ENCODE peak calls at places on chromosomes 2 and 18, in nine cellular contexts. One of them, this sample, is unnamed.

GRCh38 chr2:105398522-105399206 is at the start of gene FHL2:
- DNase-seq in cardiac fibroblast: peak
- DNase-seq in uterus: peak
- DNase-seq in A549: peak
- DNase-seq in PC-3: peak
- DNase-seq in endothelial cell of umbilical vein: peak
- DNase-seq in tibial artery: peak
- DNase-seq in epithelial cell of esophagus: peak
- DNase-seq in cardiac muscle cell: peak
- DNase-seq in this sample: peak

GRCh38 chr18:9673296-9674251 is 34.5 kb upstream of the RAB31 start:
- DNase-seq in cardiac muscle cell: peak
- DNase-seq in endothelial cell of umbilical vein: peak
- DNase-seq in epithelial cell of esophagus: peak
- DNase-seq in PC-3: peak
- DNase-seq in tibial artery: peak
- DNase-seq in uterus: no peak
- DNase-seq in cardiac fibroblast: peak
- DNase-seq in A549: peak
- DNase-seq in this sample: peak

GRCh38 chr2:120638450-120638849 is 97.2 kb upstream of the GLI2 start:
- DNase-seq in cardiac muscle cell: no peak
- DNase-seq in epithelial cell of esophagus: no peak
- DNase-seq in A549: no peak
- DNase-seq in tibial artery: no peak
- DNase-seq in uterus: no peak
- DNase-seq in endothelial cell of umbilical vein: no peak
- DNase-seq in cardiac fibroblast: no peak
- DNase-seq in PC-3: no peak
- DNase-seq in this sample: no peak

GRCh38 chr2:228339525-228339924 is 158.0 kb upstream of the SPHKAP start:
- DNase-seq in A549: no peak
- DNase-seq in uterus: no peak
- DNase-seq in endothelial cell of umbilical vein: no peak
- DNase-seq in cardiac fibroblast: no peak
- DNase-seq in tibial artery: no peak
- DNase-seq in cardiac muscle cell: no peak
- DNase-seq in PC-3: no peak
- DNase-seq in epithelial cell of esophagus: no peak
- DNase-seq in this sample: no peak

GRCh38 chr2:230067990-230068657 is 600 bp downstream of the SLC16A14 start:
- DNase-seq in PC-3: peak
- DNase-seq in uterus: peak
- DNase-seq in cardiac fibroblast: peak
- DNase-seq in epithelial cell of esophagus: peak
- DNase-seq in A549: peak
- DNase-seq in tibial artery: peak
- DNase-seq in cardiac muscle cell: peak
- DNase-seq in endothelial cell of umbilical vein: peak
- DNase-seq in this sample: no peak

GRCh38 chr2:128169933-128170709 is 79.1 kb downstream of the UGGT1 start:
- DNase-seq in tibial artery: no peak
- DNase-seq in cardiac fibroblast: no peak
- DNase-seq in epithelial cell of esophagus: no peak
- DNase-seq in PC-3: no peak
- DNase-seq in A549: no peak
- DNase-seq in uterus: no peak
- DNase-seq in cardiac muscle cell: no peak
- DNase-seq in endothelial cell of umbilical vein: no peak
- DNase-seq in this sample: no peak

GRCh38 chr2:12330916-12331315 is 385.8 kb upstream of the TRIB2 start:
- DNase-seq in uterus: no peak
- DNase-seq in cardiac muscle cell: no peak
- DNase-seq in endothelial cell of umbilical vein: no peak
- DNase-seq in PC-3: peak
- DNase-seq in tibial artery: no peak
- DNase-seq in cardiac fibroblast: peak
- DNase-seq in epithelial cell of esophagus: peak
- DNase-seq in A549: no peak
- DNase-seq in this sample: no peak

GRCh38 chr2:39484206-39484605 is 47.1 kb upstream of the MAP4K3 start:
- DNase-seq in epithelial cell of esophagus: no peak
- DNase-seq in PC-3: no peak
- DNase-seq in A549: no peak
- DNase-seq in cardiac fibroblast: no peak
- DNase-seq in endothelial cell of umbilical vein: peak
- DNase-seq in cardiac muscle cell: no peak
- DNase-seq in tibial artery: no peak
- DNase-seq in uterus: peak
- DNase-seq in this sample: no peak

GRCh38 chr2:66173635-66174034 is 261.3 kb upstream of the MEIS1 start:
- DNase-seq in PC-3: no peak
- DNase-seq in uterus: no peak
- DNase-seq in cardiac fibroblast: no peak
- DNase-seq in epithelial cell of esophagus: no peak
- DNase-seq in A549: no peak
- DNase-seq in tibial artery: no peak
- DNase-seq in endothelial cell of umbilical vein: no peak
- DNase-seq in cardiac muscle cell: no peak
- DNase-seq in this sample: no peak

GRCh38 chr2:121596221-121597080 is 52.8 kb downstream of the CLASP1 start:
- DNase-seq in epithelial cell of esophagus: peak
- DNase-seq in uterus: no peak
- DNase-seq in endothelial cell of umbilical vein: peak
- DNase-seq in cardiac fibroblast: peak
- DNase-seq in tibial artery: peak
- DNase-seq in PC-3: peak
- DNase-seq in cardiac muscle cell: peak
- DNase-seq in A549: peak
- DNase-seq in this sample: peak

GRCh38 chr18:34976084-34976483 is 65.1 kb upstream of the MAPRE2 start:
- DNase-seq in cardiac fibroblast: no peak
- DNase-seq in PC-3: no peak
- DNase-seq in uterus: no peak
- DNase-seq in cardiac muscle cell: no peak
- DNase-seq in epithelial cell of esophagus: no peak
- DNase-seq in A549: no peak
- DNase-seq in endothelial cell of umbilical vein: no peak
- DNase-seq in tibial artery: peak
- DNase-seq in this sample: no peak

GRCh38 chr2:104944495-104944894 is 90.6 kb downstream of the POU3F3 start:
- DNase-seq in tibial artery: no peak
- DNase-seq in epithelial cell of esophagus: peak
- DNase-seq in A549: peak
- DNase-seq in endothelial cell of umbilical vein: no peak
- DNase-seq in cardiac muscle cell: peak
- DNase-seq in uterus: no peak
- DNase-seq in cardiac fibroblast: peak
- DNase-seq in PC-3: peak
- DNase-seq in this sample: peak

GRCh38 chr2:43708891-43709290 is 32.7 kb upstream of the C1GALT1C1L start:
- DNase-seq in cardiac muscle cell: no peak
- DNase-seq in cardiac fibroblast: peak
- DNase-seq in tibial artery: no peak
- DNase-seq in endothelial cell of umbilical vein: no peak
- DNase-seq in PC-3: peak
- DNase-seq in A549: no peak
- DNase-seq in uterus: no peak
- DNase-seq in epithelial cell of esophagus: peak
- DNase-seq in this sample: no peak

GRCh38 chr2:132521321-132521720 is 104.7 kb downstream of the GPR39 start:
- DNase-seq in PC-3: no peak
- DNase-seq in A549: no peak
- DNase-seq in cardiac muscle cell: no peak
- DNase-seq in cardiac fibroblast: peak
- DNase-seq in uterus: no peak
- DNase-seq in tibial artery: no peak
- DNase-seq in endothelial cell of umbilical vein: no peak
- DNase-seq in epithelial cell of esophagus: no peak
- DNase-seq in this sample: no peak

GRCh38 chr18:25832008-25832604 is 258.3 kb downstream of the SS18 start:
- DNase-seq in endothelial cell of umbilical vein: peak
- DNase-seq in tibial artery: peak
- DNase-seq in cardiac fibroblast: peak
- DNase-seq in uterus: peak
- DNase-seq in A549: peak
- DNase-seq in epithelial cell of esophagus: peak
- DNase-seq in PC-3: peak
- DNase-seq in cardiac muscle cell: peak
- DNase-seq in this sample: no peak

GRCh38 chr2:208466920-208467298 is 60.3 kb downstream of the PTH2R start:
- DNase-seq in cardiac fibroblast: peak
- DNase-seq in uterus: no peak
- DNase-seq in cardiac muscle cell: no peak
- DNase-seq in tibial artery: no peak
- DNase-seq in epithelial cell of esophagus: no peak
- DNase-seq in PC-3: no peak
- DNase-seq in A549: no peak
- DNase-seq in endothelial cell of umbilical vein: no peak
- DNase-seq in this sample: no peak

GRCh38 chr2:105287692-105288091 is 41.8 kb downstream of the TGFBRAP1 start:
- DNase-seq in cardiac fibroblast: peak
- DNase-seq in tibial artery: no peak
- DNase-seq in endothelial cell of umbilical vein: peak
- DNase-seq in PC-3: peak
- DNase-seq in cardiac muscle cell: peak
- DNase-seq in uterus: no peak
- DNase-seq in A549: peak
- DNase-seq in epithelial cell of esophagus: peak
- DNase-seq in this sample: peak

GRCh38 chr2:101762451-101763171 is 65.1 kb downstream of the MAP4K4 start:
- DNase-seq in epithelial cell of esophagus: no peak
- DNase-seq in A549: no peak
- DNase-seq in tibial artery: no peak
- DNase-seq in endothelial cell of umbilical vein: no peak
- DNase-seq in cardiac muscle cell: peak
- DNase-seq in PC-3: no peak
- DNase-seq in uterus: no peak
- DNase-seq in cardiac fibroblast: no peak
- DNase-seq in this sample: no peak

GRCh38 chr2:45876611-45877010 is 225.1 kb downstream of the PRKCE start:
- DNase-seq in epithelial cell of esophagus: no peak
- DNase-seq in tibial artery: no peak
- DNase-seq in endothelial cell of umbilical vein: no peak
- DNase-seq in uterus: no peak
- DNase-seq in cardiac muscle cell: no peak
- DNase-seq in PC-3: no peak
- DNase-seq in A549: no peak
- DNase-seq in cardiac fibroblast: no peak
- DNase-seq in this sample: no peak

GRCh38 chr2:234571620-234572407 is 74.9 kb upstream of the ARL4C start:
- DNase-seq in tibial artery: no peak
- DNase-seq in cardiac muscle cell: no peak
- DNase-seq in cardiac fibroblast: peak
- DNase-seq in epithelial cell of esophagus: peak
- DNase-seq in A549: no peak
- DNase-seq in PC-3: no peak
- DNase-seq in endothelial cell of umbilical vein: no peak
- DNase-seq in uterus: no peak
- DNase-seq in this sample: no peak

GRCh38 chr2:234565842-234566619 is 69.2 kb upstream of the ARL4C start:
- DNase-seq in tibial artery: no peak
- DNase-seq in A549: no peak
- DNase-seq in cardiac fibroblast: no peak
- DNase-seq in endothelial cell of umbilical vein: no peak
- DNase-seq in epithelial cell of esophagus: no peak
- DNase-seq in uterus: no peak
- DNase-seq in cardiac muscle cell: no peak
- DNase-seq in PC-3: no peak
- DNase-seq in this sample: no peak

GRCh38 chr2:234569776-234570430 is 73.0 kb upstream of the ARL4C start:
- DNase-seq in A549: no peak
- DNase-seq in cardiac muscle cell: no peak
- DNase-seq in PC-3: no peak
- DNase-seq in tibial artery: no peak
- DNase-seq in epithelial cell of esophagus: no peak
- DNase-seq in uterus: no peak
- DNase-seq in cardiac fibroblast: no peak
- DNase-seq in endothelial cell of umbilical vein: no peak
- DNase-seq in this sample: no peak

GRCh38 chr2:234566622-234567021 is 69.7 kb upstream of the ARL4C start:
- DNase-seq in uterus: no peak
- DNase-seq in tibial artery: no peak
- DNase-seq in cardiac muscle cell: no peak
- DNase-seq in epithelial cell of esophagus: no peak
- DNase-seq in endothelial cell of umbilical vein: no peak
- DNase-seq in cardiac fibroblast: no peak
- DNase-seq in PC-3: no peak
- DNase-seq in A549: no peak
- DNase-seq in this sample: no peak

GRCh38 chr2:234570476-234570875 is 73.6 kb upstream of the ARL4C start:
- DNase-seq in cardiac muscle cell: no peak
- DNase-seq in epithelial cell of esophagus: no peak
- DNase-seq in uterus: no peak
- DNase-seq in A549: no peak
- DNase-seq in cardiac fibroblast: no peak
- DNase-seq in PC-3: no peak
- DNase-seq in tibial artery: no peak
- DNase-seq in endothelial cell of umbilical vein: no peak
- DNase-seq in this sample: no peak
- H3K4me3 ChIP-seq in cardiac muscle cell: no peak
- H3K4me3 ChIP-seq in epithelial cell of esophagus: no peak
- H3K4me3 ChIP-seq in uterus: no peak
- H3K4me3 ChIP-seq in A549: no peak
- H3K4me3 ChIP-seq in cardiac fibroblast: no peak
- H3K4me3 ChIP-seq in PC-3: no peak
- H3K4me3 ChIP-seq in tibial artery: no peak
- H3K4me3 ChIP-seq in endothelial cell of umbilical vein: no peak
- H3K4me3 ChIP-seq in this sample: no peak

GRCh38 chr18:23586249-23587196 is at the start of gene NPC1:
- DNase-seq in uterus: peak
- DNase-seq in PC-3: peak
- DNase-seq in A549: peak
- DNase-seq in cardiac fibroblast: peak
- DNase-seq in tibial artery: peak
- DNase-seq in epithelial cell of esophagus: peak
- DNase-seq in endothelial cell of umbilical vein: peak
- DNase-seq in cardiac muscle cell: peak
- DNase-seq in this sample: peak
- TF ChIP-seq CTCF in uterus: peak
- TF ChIP-seq CTCF in PC-3: peak
- TF ChIP-seq CTCF in A549: peak
- TF ChIP-seq CTCF in cardiac fibroblast: peak
- TF ChIP-seq CTCF in tibial artery: peak
- TF ChIP-seq CTCF in epithelial cell of esophagus: peak
- TF ChIP-seq CTCF in endothelial cell of umbilical vein: peak
- TF ChIP-seq CTCF in cardiac muscle cell: peak
- TF ChIP-seq CTCF in this sample: peak

GRCh38 chr2:143254108-143254507 is 124.9 kb downstream of the ARHGAP15 start:
- DNase-seq in uterus: no peak
- DNase-seq in epithelial cell of esophagus: no peak
- DNase-seq in cardiac muscle cell: no peak
- DNase-seq in tibial artery: no peak
- DNase-seq in cardiac fibroblast: no peak
- DNase-seq in endothelial cell of umbilical vein: no peak
- DNase-seq in PC-3: no peak
- DNase-seq in A549: no peak
- DNase-seq in this sample: no peak
- H3K4me3 ChIP-seq in uterus: no peak
- H3K4me3 ChIP-seq in epithelial cell of esophagus: no peak
- H3K4me3 ChIP-seq in cardiac muscle cell: no peak
- H3K4me3 ChIP-seq in tibial artery: no peak
- H3K4me3 ChIP-seq in cardiac fibroblast: no peak
- H3K4me3 ChIP-seq in endothelial cell of umbilical vein: no peak
- H3K4me3 ChIP-seq in PC-3: no peak
- H3K4me3 ChIP-seq in A549: no peak
- H3K4me3 ChIP-seq in this sample: no peak

GRCh38 chr2:109280804-109281203 is 151.8 kb downstream of the SH3RF3 start:
- DNase-seq in PC-3: no peak
- DNase-seq in A549: peak
- DNase-seq in uterus: no peak
- DNase-seq in endothelial cell of umbilical vein: no peak
- DNase-seq in cardiac fibroblast: no peak
- DNase-seq in tibial artery: no peak
- DNase-seq in epithelial cell of esophagus: no peak
- DNase-seq in cardiac muscle cell: no peak
- DNase-seq in this sample: no peak
- TF ChIP-seq CTCF in PC-3: peak
- TF ChIP-seq CTCF in A549: no peak
- TF ChIP-seq CTCF in uterus: no peak
- TF ChIP-seq CTCF in endothelial cell of umbilical vein: no peak
- TF ChIP-seq CTCF in cardiac fibroblast: no peak
- TF ChIP-seq CTCF in tibial artery: no peak
- TF ChIP-seq CTCF in epithelial cell of esophagus: no peak
- TF ChIP-seq CTCF in cardiac muscle cell: no peak
- TF ChIP-seq CTCF in this sample: peak

This sample was measured in LNCaP clone FGC.